ENCODE peak calls at places on chromosomes 7 and 10, in eight cellular contexts. X is K562; T is psoas muscle; L is transverse colon; H is CD8-positive, alpha-beta T cell; Y is neural progenitor cell; U is WERI-Rb-1; A is fibroblast of lung. S is an unnamed sample.

GRCh38 chr7:142603870-142604448 is 145.3 kb upstream of the PRSS1 start:
- DNase-seq in X (peak; percentile 75), T (no peak), L (peak; percentile 37), H (peak; percentile 40), Y (peak; percentile 70), U (peak; percentile 65), A (peak; percentile 52), S (peak; percentile 63)

GRCh38 chr10:116826803-116827202 is 22.5 kb upstream of the ENO4 start:
- DNase-seq in X (no peak), T (no peak), L (no peak), H (no peak), Y (peak; percentile 49), U (no peak), A (peak; percentile 96), S (no peak)

GRCh38 chr7:145978769-145979168 is 137.8 kb upstream of the CNTNAP2 start:
- DNase-seq in X (no peak), T (no peak), L (no peak), H (no peak), Y (no peak), U (no peak), A (no peak), S (no peak)

GRCh38 chr10:62815373-62816111 is 624 bp downstream of the EGR2 start:
- DNase-seq in X (no peak), T (peak; percentile 16), L (no peak), H (peak; percentile 27), Y (peak; percentile 50), U (peak; percentile 14), A (peak; percentile 51), S (peak; percentile 20)

GRCh38 chr10:59079386-59080226 is 96.8 kb upstream of the PHYHIPL start:
- DNase-seq in X (no peak), T (no peak), L (no peak), H (no peak), Y (no peak), U (no peak), A (peak; percentile 86), S (peak; percentile 7)

GRCh38 chr10:113562693-113563092 is 9.8 kb downstream of the HABP2 start:
- DNase-seq in X (no peak), T (no peak), L (no peak), H (no peak), Y (no peak), U (no peak), A (no peak), S (no peak)

GRCh38 chr7:158887594-158887993 is 31.2 kb downstream of the DYNC2I1 start:
- DNase-seq in X (no peak), T (no peak), L (no peak), H (no peak), Y (no peak), U (no peak), A (no peak), S (no peak)

GRCh38 chr10:91860885-91861284 is 48.4 kb downstream of the FGFBP3 start:
- DNase-seq in X (no peak), T (no peak), L (no peak), H (no peak), Y (no peak), U (no peak), A (no peak), S (no peak)

GRCh38 chr10:124092270-124093075 is 925 bp downstream of the CHST15 start:
- DNase-seq in X (no peak), T (peak; percentile 68), L (peak; percentile 77), H (no peak), Y (peak; percentile 87), U (peak; percentile 66), A (peak; percentile 50), S (peak; percentile 62)

GRCh38 chr10:72241853-72242252 is 25.8 kb upstream of the ASCC1 start:
- DNase-seq in X (no peak), T (no peak), L (no peak), H (no peak), Y (no peak), U (no peak), A (no peak), S (no peak)

GRCh38 chr10:15227611-15228372 is 59.3 kb upstream of the NMT2 start:
- DNase-seq in X (no peak), T (no peak), L (no peak), H (no peak), Y (no peak), U (no peak), A (peak; percentile 73), S (no peak)

GRCh38 chr7:157520249-157520648 is 183.4 kb downstream of the DNAJB6 start:
- DNase-seq in X (no peak), T (no peak), L (no peak), H (no peak), Y (no peak), U (no peak), A (no peak), S (peak; percentile 2)

GRCh38 chr10:128116851-128117615 is 9.2 kb downstream of the MKI67 start:
- DNase-seq in X (no peak), T (no peak), L (no peak), H (no peak), Y (no peak), U (no peak), A (no peak), S (no peak)
- TF ChIP-seq CTCF in X (peak; percentile 22), T (no peak), L (no peak), H (no peak), Y (peak; percentile 66), U (peak; percentile 50), A (no peak), S (no peak)

GRCh38 chr10:60315311-60315710 is 74.4 kb downstream of the ANK3 start:
- DNase-seq in X (no peak), T (no peak), L (no peak), H (no peak), Y (no peak), U (no peak), A (peak; percentile 35), S (no peak)

GRCh38 chr10:60311821-60312220 is 77.9 kb downstream of the ANK3 start:
- DNase-seq in X (no peak), T (no peak), L (no peak), H (no peak), Y (no peak), U (no peak), A (no peak), S (no peak)

GRCh38 chr10:60312818-60313588 is 76.7 kb downstream of the ANK3 start:
- DNase-seq in X (peak; percentile 85), T (no peak), L (no peak), H (no peak), Y (no peak), U (no peak), A (peak; percentile 70), S (no peak)

GRCh38 chr10:60314306-60314940 is 75.3 kb downstream of the ANK3 start:
- DNase-seq in X (peak; percentile 85), T (no peak), L (no peak), H (no peak), Y (no peak), U (no peak), A (peak; percentile 81), S (no peak)

DNA sequence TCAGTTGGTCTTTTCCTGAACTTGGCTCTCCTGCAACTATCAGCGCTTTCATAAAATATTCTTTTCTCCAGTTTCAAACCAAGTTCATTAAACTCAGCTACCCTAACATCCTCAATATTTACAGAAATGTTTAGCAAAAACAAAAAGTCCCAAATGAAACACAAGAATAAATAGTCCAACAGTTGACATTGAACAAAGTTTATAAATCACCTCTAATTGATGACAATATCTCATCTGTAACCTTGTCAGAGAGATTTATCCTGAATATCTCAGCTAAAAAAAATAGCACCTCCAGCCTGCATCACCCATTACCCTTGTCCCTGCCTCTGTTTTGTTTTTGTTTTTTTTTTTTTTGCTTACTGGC is 76.1 kb downstream of the ANK3 start:
- DNase-seq in X (no peak), T (no peak), L (no peak), H (no peak), Y (no peak), U (no peak), A (no peak), S (no peak)
- H3K36me3 ChIP-seq in X (no peaks in the 10 kb centered on the region), T (no peaks in the 10 kb centered on the region), L (no peaks in the 10 kb centered on the region), H (no peaks in the 10 kb centered on the region), Y (no peaks in the 10 kb centered on the region), U (no peaks in the 10 kb centered on the region), A (no peaks in the 10 kb centered on the region), S (no peaks in the 10 kb centered on the region)

DNA sequence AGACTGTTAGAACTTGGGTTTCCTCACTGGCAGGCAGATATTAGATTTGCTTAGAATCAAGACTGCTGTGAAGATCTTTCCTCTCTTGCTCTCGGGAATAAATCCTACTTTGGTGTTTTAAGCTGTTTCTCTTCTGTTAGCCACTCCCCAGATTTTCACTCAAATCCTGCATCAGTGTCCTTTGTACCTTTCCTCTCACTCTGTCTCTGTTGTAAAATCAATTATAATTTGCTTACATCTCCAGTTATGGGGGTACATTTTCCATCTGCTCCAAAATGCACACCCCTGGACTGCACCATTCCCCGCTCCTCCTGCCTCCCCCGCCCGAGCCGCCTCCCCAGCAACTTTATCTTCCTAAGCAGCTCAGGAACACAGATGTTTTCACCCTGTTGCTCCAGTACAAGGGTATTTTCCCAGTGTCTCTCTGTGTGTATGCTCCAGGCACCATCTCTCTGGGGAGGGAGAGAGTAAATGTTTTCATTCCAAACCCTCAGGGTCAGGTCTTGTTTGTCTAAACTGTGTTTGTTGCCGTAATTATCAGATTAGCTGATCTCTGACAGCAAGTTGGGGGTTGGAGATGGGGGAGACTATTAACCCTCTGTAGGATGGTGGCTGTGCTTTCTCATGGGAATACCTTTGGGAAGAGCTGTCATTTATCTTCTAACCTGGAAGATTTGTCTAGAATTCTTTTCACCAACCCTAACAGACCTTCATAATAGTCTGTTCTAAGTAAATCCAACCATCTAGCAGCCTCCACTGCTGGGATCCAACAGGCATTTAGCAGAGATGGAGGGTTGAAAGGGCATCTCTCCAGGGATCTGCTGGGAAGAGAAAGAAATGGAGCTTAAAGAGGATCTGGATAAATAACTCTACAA is 20.4 kb upstream of the GOT1 start:
- DNase-seq in X (no peak), T (no peak), L (no peak), H (no peak), Y (no peak), U (peak; percentile 12), A (no peak), S (no peak)
- H3K27ac ChIP-seq in X (no peak overlapping the region), T (no peak overlapping the region), L (peak overlapping the region; percentile 66), H (no peak overlapping the region), Y (no peak overlapping the region), U (no peak overlapping the region), A (no peak overlapping the region), S (no peak overlapping the region)

DNA sequence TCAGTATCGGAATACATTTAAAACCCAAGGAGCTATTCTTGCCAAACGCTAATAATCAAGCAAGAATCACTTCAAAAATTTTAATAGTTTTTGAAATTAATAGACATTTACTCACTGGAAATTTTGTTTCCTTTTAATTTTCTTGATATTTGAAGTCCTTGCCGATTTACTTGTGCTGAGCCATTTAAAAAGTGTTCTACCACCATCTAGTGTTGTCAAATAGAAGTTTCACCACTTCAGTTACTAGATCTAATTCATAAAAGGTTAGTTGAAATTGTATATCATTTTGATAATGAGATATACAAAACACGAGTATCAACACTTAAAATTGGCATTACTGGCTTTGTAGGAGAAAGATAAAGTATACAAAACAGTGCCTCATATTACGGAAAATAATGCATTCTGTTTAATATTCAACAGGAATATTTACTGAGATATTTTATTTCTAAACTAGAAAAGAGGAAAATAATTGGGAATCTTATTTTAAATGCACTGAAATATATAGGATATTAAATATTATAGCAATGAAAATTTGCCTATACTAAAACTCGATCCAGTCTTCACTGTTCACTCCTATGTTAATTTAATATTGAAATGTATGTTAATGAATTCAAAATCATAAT is 664.8 kb upstream of the SEMA3D start:
- DNase-seq in X (peak; percentile 12), T (no peak), L (no peak), H (no peak), Y (peak; percentile 25), U (no peak), A (peak; percentile 57), S (no peak)
- TF ChIP-seq CTCF in X (no peak), T (peak; percentile 24), L (peak; percentile 21), H (no peak), Y (peak; percentile 70), U (no peak), A (peak; percentile 49), S (no peak)